ENCODE peak calls at places on chromosome 14, in six cellular contexts. B is OCI-LY7; I is omental fat pad; G is Caco-2; D is CD8-positive, alpha-beta T cell; N is spleen. J is an unnamed sample.

GRCh38 chr14:73943083-73943482 is 6.8 kb downstream of the FAM161B start:
- DNase-seq in I (peak), G (no peak), N (no peak), B (no peak), D (no peak), J (peak)

GRCh38 chr14:67704484-67705089 is 2.9 kb downstream of the RDH12 start:
- DNase-seq in I (no peak), D (peak), G (no peak), B (peak), N (no peak), J (no peak)

GRCh38 chr14:98956616-98957015 is 315.4 kb downstream of the BCL11B start:
- DNase-seq in B (no peak), N (no peak), D (no peak), I (no peak), G (no peak), J (no peak)

GRCh38 chr14:64509036-64509435 is 4.5 kb downstream of the ZBTB1 start:
- DNase-seq in G (peak), B (no peak), D (no peak), I (no peak), N (no peak), J (no peak)

GRCh38 chr14:56121786-56122185 is 3.6 kb downstream of the PELI2 start:
- DNase-seq in G (no peak), B (no peak), D (no peak), N (no peak), I (no peak), J (no peak)

GRCh38 chr14:49971156-49972141 is 78.6 kb downstream of the ARF6 start:
- DNase-seq in N (no peak), G (no peak), B (peak), D (peak), I (no peak), J (no peak)

GRCh38 chr14:94372021-94372605 is 16.3 kb downstream of the SERPINA1 start:
- DNase-seq in I (no peak), D (no peak), G (no peak), N (no peak), B (no peak), J (no peak)

GRCh38 chr14:29927596-29928341 is at the start of gene PRKD1:
- DNase-seq in N (peak), B (no peak), D (no peak), I (no peak), G (no peak), J (peak)

GRCh38 chr14:99660006-99660566 is 15.2 kb downstream of the HHIPL1 start:
- DNase-seq in N (no peak), I (no peak), B (no peak), D (no peak), G (no peak), J (no peak)

GRCh38 chr14:37253905-37254304 is 56.2 kb downstream of the MIPOL1 start:
- DNase-seq in G (no peak), B (no peak), N (no peak), I (no peak), D (no peak), J (peak)

GRCh38 chr14:74425525-74426201 is 347 bp downstream of the SYNDIG1L start:
- DNase-seq in I (no peak), G (no peak), D (peak), B (no peak), N (peak), J (no peak)

GRCh38 chr14:58731465-58732330 is 93.9 kb downstream of the DACT1 start:
- DNase-seq in N (no peak), I (no peak), B (no peak), D (no peak), G (no peak), J (peak)

DNA sequence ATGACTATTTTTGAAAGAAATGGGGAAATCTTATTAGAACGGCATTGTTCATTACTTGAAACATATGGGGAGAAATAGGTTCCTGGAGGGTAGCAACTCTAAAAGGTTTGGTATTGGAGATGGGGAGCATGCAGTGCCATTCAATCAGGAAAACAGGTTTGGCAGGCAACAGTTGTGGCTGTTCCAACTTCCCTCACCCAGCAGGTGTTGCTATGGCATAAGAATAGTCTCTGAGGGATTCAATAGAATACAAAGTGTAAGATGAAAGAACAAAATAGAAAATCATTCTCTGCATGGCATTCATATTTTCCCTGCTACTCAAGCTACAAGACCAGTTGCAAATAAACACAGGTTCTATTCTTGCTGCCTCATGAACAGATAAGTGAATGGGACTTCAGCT is 393.3 kb upstream of the RPL10L start:
- DNase-seq in D (no peak), B (no peak), N (no peak), G (no peak), I (no peak), J (no peak)
- TF ChIP-seq CTCF in D (no peak), B (no peak), N (no peak), G (no peak), I (no peak), J (no peak)

GRCh38 chr14:31449136-31449535 is 8.2 kb downstream of the DTD2 start:
- DNase-seq in I (no peak), B (no peak), G (no peak), N (no peak), D (no peak), J (no peak)

GRCh38 chr14:31445703-31446102 is 11.6 kb downstream of the DTD2 start:
- DNase-seq in D (no peak), N (no peak), G (no peak), B (no peak), I (no peak), J (no peak)

DNA sequence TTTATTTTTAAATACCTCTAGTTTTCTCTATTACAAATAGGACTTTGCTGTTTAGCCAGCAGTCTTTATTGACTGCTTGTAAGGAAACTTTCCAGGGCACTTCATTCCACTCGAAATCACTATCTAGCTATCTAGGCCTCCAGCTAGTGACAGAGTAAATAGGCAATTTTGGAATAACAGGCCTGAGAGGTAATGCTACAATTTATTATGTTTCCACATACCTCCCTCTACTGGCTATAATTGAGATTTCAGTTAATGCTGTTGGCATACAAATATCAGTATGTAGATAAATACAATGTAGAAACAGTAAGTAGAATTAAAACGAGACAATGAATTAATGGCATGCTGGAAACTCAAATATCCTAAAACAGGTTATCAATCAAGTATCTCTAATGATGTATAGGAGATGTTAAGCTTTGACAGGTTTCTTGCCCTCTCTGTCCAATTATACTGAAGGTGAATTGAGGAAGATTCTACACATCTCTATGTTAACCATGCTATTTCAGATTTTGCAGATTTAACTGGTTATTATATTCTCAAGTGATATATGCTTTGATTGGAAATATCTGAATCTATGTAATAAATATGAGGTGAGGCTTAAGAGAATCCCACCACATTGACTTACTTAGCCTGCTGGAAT is 7.2 kb downstream of the DTD2 start:
- DNase-seq in B (peak), I (no peak), D (no peak), G (no peak), N (no peak), J (no peak)
- TF ChIP-seq CTCF in B (peak), I (no peak), D (peak), G (peak), N (no peak), J (peak)

GRCh38 chr14:92751819-92752218 is 3.4 kb upstream of the LGMN start:
- DNase-seq in D (no peak), G (no peak), I (no peak), N (no peak), B (no peak), J (no peak)

GRCh38 chr14:92747701-92748258 is 647 bp downstream of the LGMN start:
- DNase-seq in N (no peak), B (peak), G (no peak), I (no peak), D (no peak), J (no peak)

GRCh38 chr14:92753250-92753649 is 4.8 kb upstream of the LGMN start:
- DNase-seq in B (no peak), G (no peak), N (no peak), D (no peak), I (no peak), J (no peak)

GRCh38 chr14:92744198-92744597 is 4.2 kb downstream of the LGMN start:
- DNase-seq in N (no peak), B (no peak), I (no peak), D (no peak), G (no peak), J (no peak)

GRCh38 chr14:92748259-92749016 is at the start of gene LGMN:
- DNase-seq in D (peak), I (peak), N (peak), G (peak), B (peak), J (peak)
- TF ChIP-seq CTCF in D (no peak), I (no peak), N (no peak), G (no peak), B (no peak), J (no peak)

GRCh38 chr14:104294983-104295680 is 156.7 kb downstream of the KIF26A start:
- DNase-seq in I (no peak), N (no peak), D (no peak), B (no peak), G (peak), J (no peak)

GRCh38 chr14:104293231-104293841 is 154.9 kb downstream of the KIF26A start:
- DNase-seq in B (no peak), I (no peak), N (peak), D (no peak), G (peak), J (no peak)

GRCh38 chr14:104294628-104294982 is 156.2 kb downstream of the KIF26A start:
- DNase-seq in G (peak), D (no peak), I (no peak), N (no peak), B (no peak), J (no peak)

GRCh38 chr14:104292084-104292970 is 153.9 kb downstream of the KIF26A start:
- DNase-seq in D (no peak), G (peak), I (no peak), N (no peak), B (no peak), J (no peak)

DNA sequence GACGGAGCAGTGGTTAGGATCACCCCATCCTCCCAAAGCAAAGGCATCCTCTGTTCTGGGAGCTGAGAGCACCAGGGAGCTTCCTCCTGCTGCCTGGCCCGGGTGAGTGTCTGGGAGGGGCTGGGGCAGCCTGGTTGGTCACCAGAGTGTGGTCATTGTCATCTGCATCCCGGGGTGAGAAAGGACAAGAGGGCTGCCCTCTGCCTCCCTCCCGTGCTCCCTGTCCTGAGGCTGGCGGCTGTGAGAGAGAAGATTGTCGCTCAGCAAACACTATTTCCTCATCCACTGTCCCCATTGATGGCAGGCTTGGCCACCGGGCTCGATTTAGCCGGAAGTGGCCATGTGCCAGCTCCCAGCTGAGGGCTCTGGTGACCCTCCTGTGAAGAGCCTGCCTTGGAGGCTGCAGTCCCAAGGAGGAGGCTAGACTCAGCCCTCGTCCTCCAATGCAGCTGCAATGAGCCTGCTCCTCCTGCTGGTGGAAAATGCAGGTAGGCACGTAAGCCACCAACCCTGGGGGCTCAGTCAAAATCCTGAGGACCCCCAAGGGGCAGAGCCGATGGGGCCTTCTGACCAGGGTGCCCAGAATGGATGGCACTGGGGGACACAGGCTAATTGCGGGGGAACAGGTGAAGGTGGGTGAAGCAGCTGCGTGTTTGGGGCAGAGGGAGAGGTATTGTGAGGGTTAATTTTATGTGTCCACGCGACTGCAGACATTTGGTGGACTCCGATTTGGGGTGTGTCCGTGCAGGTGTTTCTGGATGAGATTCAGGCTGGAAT is 155.7 kb downstream of the KIF26A start:
- DNase-seq in I (no peak), B (peak), G (peak), D (no peak), N (peak), J (no peak)
- TF ChIP-seq CTCF in I (no peak), B (peak), G (no peak), D (no peak), N (no peak), J (no peak)

GRCh38 chr14:103126873-103127304 is 3.6 kb downstream of the TNFAIP2 start:
- DNase-seq in N (peak), G (peak), D (no peak), B (no peak), I (no peak), J (no peak)
- TF ChIP-seq CTCF in N (no peak), G (peak), D (no peak), B (no peak), I (no peak), J (no peak)

GRCh38 chr14:96501746-96502620 is at the start of gene PAPOLA:
- DNase-seq in B (peak), D (peak), N (peak), G (peak), I (peak), J (peak)
- TF ChIP-seq CTCF in B (peak), D (no peak), N (no peak), G (no peak), I (no peak), J (no peak)

DNA sequence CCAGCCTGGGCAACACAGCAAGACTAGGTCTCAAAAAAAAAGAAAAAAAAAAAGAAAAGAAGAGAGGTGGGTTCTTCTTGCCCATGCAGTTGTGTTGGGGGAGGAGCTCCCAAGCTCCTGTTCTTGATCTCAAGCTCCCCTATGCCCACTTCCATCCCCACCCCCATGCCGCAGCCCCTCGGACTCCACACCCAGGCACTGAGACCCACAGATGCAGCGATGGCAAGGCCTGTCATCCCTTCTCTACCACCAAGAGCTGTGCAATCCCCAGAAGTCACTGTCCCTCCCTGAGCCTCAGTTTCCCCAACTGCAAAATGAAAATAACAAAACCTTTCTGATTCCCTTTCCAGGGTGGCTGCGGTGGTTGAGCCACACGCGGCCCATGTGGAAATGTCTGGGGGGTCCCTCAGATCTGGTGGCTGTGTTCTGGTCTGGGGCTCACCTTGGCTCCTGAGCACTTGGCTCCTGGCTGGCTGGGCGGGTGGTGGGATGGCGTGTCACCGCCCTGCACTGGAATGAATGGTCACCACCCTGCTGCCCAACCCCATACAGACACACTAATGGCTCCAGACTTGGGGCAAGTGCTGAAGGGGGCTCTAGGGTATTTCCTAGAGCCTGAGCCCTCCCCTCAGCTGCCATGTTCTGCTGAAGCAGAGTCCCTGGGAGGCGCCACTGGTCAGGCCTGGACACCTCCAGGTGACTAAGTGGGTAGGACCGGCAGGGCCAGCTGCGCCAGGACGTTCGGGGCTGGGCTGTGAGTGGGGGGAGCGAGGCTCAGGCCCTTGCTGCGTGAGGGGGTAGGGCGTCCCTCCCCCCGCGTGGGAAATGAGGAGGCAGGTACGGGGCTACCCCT is 22.5 kb upstream of the KIF26A start:
- DNase-seq in G (no peak), N (peak), D (no peak), B (no peak), I (no peak), J (no peak)
- TF ChIP-seq CTCF in G (no peak), N (no peak), D (no peak), B (no peak), I (no peak), J (no peak)

DNA sequence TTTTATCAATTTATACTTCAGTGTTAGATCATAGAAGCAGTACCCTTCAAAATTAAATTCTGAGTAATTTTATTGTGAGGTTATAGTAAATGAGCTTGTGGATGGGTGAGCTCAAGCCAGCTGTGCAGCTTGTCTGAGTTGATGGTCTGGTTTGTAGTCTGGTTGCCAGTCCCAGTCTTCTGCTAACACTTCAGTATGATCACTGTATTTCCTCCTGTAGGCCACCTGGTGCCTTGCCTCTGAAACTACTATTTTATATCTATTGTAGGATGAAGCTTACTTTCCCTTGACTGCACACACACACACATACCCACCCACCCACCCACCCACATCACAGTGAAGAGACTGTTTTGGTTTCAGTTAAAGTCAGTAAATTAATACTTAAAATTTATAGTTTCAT is 496.4 kb downstream of the PCNX1 start:
- DNase-seq in I (no peak), D (no peak), B (peak), G (peak), N (no peak), J (no peak)
- TF ChIP-seq CTCF in I (no peak), D (no peak), B (no peak), G (peak), N (no peak), J (no peak)

J was measured in AG09319.